ENCODE peak calls at places on chromosomes 4 and X, in seven cellular contexts. One of them, this sample, is unnamed.

GRCh38 chr4:185849543-185850185 is 37.7 kb upstream of the SORBS2 start:
- DNase-seq in uterus: peak; percentile 25
- DNase-seq in suprapubic skin: peak; percentile 70
- DNase-seq in MM.1S: no peak
- DNase-seq in left ventricle myocardium inferior: peak; percentile 45
- DNase-seq in astrocyte: no peak
- DNase-seq in IMR-90: no peak
- DNase-seq in this sample: no peak

GRCh38 chrX:51891821-51892551 is 1.4 kb upstream of the MAGED1 start:
- DNase-seq in uterus: peak; percentile 51
- DNase-seq in suprapubic skin: peak; percentile 73
- DNase-seq in MM.1S: no peak
- DNase-seq in left ventricle myocardium inferior: peak; percentile 17
- DNase-seq in astrocyte: peak; percentile 75
- DNase-seq in IMR-90: peak; percentile 69
- DNase-seq in this sample: peak; percentile 7

GRCh38 chrX:16946971-16947562 is 609 bp downstream of the REPS2 start:
- DNase-seq in uterus: peak; percentile 18
- DNase-seq in suprapubic skin: no peak
- DNase-seq in MM.1S: no peak
- DNase-seq in left ventricle myocardium inferior: peak; percentile 17
- DNase-seq in astrocyte: no peak
- DNase-seq in IMR-90: no peak
- DNase-seq in this sample: no peak

GRCh38 chr4:77178560-77178959 is 21.6 kb downstream of the CCNG2 start:
- DNase-seq in uterus: no peak
- DNase-seq in suprapubic skin: no peak
- DNase-seq in MM.1S: no peak
- DNase-seq in left ventricle myocardium inferior: no peak
- DNase-seq in astrocyte: no peak
- DNase-seq in IMR-90: no peak
- DNase-seq in this sample: no peak

GRCh38 chr4:2101346-2102044 is 42.4 kb downstream of the NAT8L start:
- DNase-seq in uterus: no peak
- DNase-seq in suprapubic skin: no peak
- DNase-seq in MM.1S: no peak
- DNase-seq in left ventricle myocardium inferior: no peak
- DNase-seq in astrocyte: peak; percentile 4
- DNase-seq in IMR-90: peak; percentile 48
- DNase-seq in this sample: no peak

GRCh38 chr4:8830611-8831200 is 40.9 kb downstream of the HMX1 start:
- DNase-seq in uterus: peak; percentile 3
- DNase-seq in suprapubic skin: peak; percentile 33
- DNase-seq in MM.1S: no peak
- DNase-seq in left ventricle myocardium inferior: no peak
- DNase-seq in astrocyte: no peak
- DNase-seq in IMR-90: no peak
- DNase-seq in this sample: no peak

GRCh38 chr4:8854016-8854415 is 17.6 kb downstream of the HMX1 start:
- DNase-seq in uterus: no peak
- DNase-seq in suprapubic skin: no peak
- DNase-seq in MM.1S: no peak
- DNase-seq in left ventricle myocardium inferior: no peak
- DNase-seq in astrocyte: no peak
- DNase-seq in IMR-90: no peak
- DNase-seq in this sample: no peak

GRCh38 chr4:54231419-54232150 is 2.5 kb downstream of the PDGFRA start:
- DNase-seq in uterus: peak; percentile 63
- DNase-seq in suprapubic skin: peak; percentile 82
- DNase-seq in MM.1S: no peak
- DNase-seq in left ventricle myocardium inferior: peak; percentile 76
- DNase-seq in astrocyte: peak; percentile 61
- DNase-seq in IMR-90: peak; percentile 66
- DNase-seq in this sample: no peak

GRCh38 chrX:71296806-71297205 is 4.7 kb upstream of the ITGB1BP2 start:
- DNase-seq in uterus: no peak
- DNase-seq in suprapubic skin: no peak
- DNase-seq in MM.1S: no peak
- DNase-seq in left ventricle myocardium inferior: no peak
- DNase-seq in astrocyte: no peak
- DNase-seq in IMR-90: no peak
- DNase-seq in this sample: no peak

GRCh38 chrX:77493677-77494553 is 46.7 kb downstream of the FGF16 start:
- DNase-seq in uterus: no peak
- DNase-seq in suprapubic skin: no peak
- DNase-seq in MM.1S: no peak
- DNase-seq in left ventricle myocardium inferior: no peak
- DNase-seq in astrocyte: peak; percentile 70
- DNase-seq in IMR-90: peak; percentile 88
- DNase-seq in this sample: no peak

GRCh38 chr4:173827707-173828106 is 297.7 kb upstream of the HAND2 start:
- DNase-seq in uterus: no peak
- DNase-seq in suprapubic skin: no peak
- DNase-seq in MM.1S: no peak
- DNase-seq in left ventricle myocardium inferior: no peak
- DNase-seq in astrocyte: no peak
- DNase-seq in IMR-90: no peak
- DNase-seq in this sample: no peak

GRCh38 chrX:147476008-147476407 is 435.7 kb upstream of the FMR1 start:
- DNase-seq in uterus: no peak
- DNase-seq in suprapubic skin: no peak
- DNase-seq in MM.1S: peak; percentile 22
- DNase-seq in left ventricle myocardium inferior: no peak
- DNase-seq in astrocyte: no peak
- DNase-seq in IMR-90: no peak
- DNase-seq in this sample: no peak

GRCh38 chr4:186068581-186069402 is at the start of gene TLR3:
- DNase-seq in uterus: no peak
- DNase-seq in suprapubic skin: no peak
- DNase-seq in MM.1S: peak; percentile 39
- DNase-seq in left ventricle myocardium inferior: no peak
- DNase-seq in astrocyte: peak; percentile 27
- DNase-seq in IMR-90: peak; percentile 22
- DNase-seq in this sample: peak; percentile 67

GRCh38 chrX:7711167-7711566 is 131.8 kb upstream of the VCX start:
- DNase-seq in uterus: no peak
- DNase-seq in suprapubic skin: no peak
- DNase-seq in MM.1S: peak; percentile 6
- DNase-seq in left ventricle myocardium inferior: no peak
- DNase-seq in astrocyte: no peak
- DNase-seq in IMR-90: no peak
- DNase-seq in this sample: no peak

GRCh38 chr4:9924750-9925149 is 96.5 kb downstream of the SLC2A9 start:
- DNase-seq in uterus: no peak
- DNase-seq in suprapubic skin: no peak
- DNase-seq in MM.1S: no peak
- DNase-seq in left ventricle myocardium inferior: no peak
- DNase-seq in astrocyte: peak; percentile 18
- DNase-seq in IMR-90: peak; percentile 13
- DNase-seq in this sample: no peak

GRCh38 chrX:133337250-133337649 is 78.0 kb downstream of the GPC4 start:
- DNase-seq in uterus: no peak
- DNase-seq in suprapubic skin: no peak
- DNase-seq in MM.1S: no peak
- DNase-seq in left ventricle myocardium inferior: no peak
- DNase-seq in astrocyte: no peak
- DNase-seq in IMR-90: no peak
- DNase-seq in this sample: no peak

GRCh38 chr4:20679946-20680345 is 20.3 kb upstream of the PACRGL start:
- DNase-seq in uterus: no peak
- DNase-seq in suprapubic skin: no peak
- DNase-seq in MM.1S: no peak
- DNase-seq in left ventricle myocardium inferior: no peak
- DNase-seq in astrocyte: no peak
- DNase-seq in IMR-90: no peak
- DNase-seq in this sample: no peak

GRCh38 chr4:53522334-53522733 is 69.0 kb downstream of the LNX1 start:
- DNase-seq in uterus: no peak
- DNase-seq in suprapubic skin: no peak
- DNase-seq in MM.1S: no peak
- DNase-seq in left ventricle myocardium inferior: no peak
- DNase-seq in astrocyte: no peak
- DNase-seq in IMR-90: peak; percentile 32
- DNase-seq in this sample: no peak

GRCh38 chrX:104195489-104196084 is 29.3 kb downstream of the FAM199X start:
- DNase-seq in uterus: no peak
- DNase-seq in suprapubic skin: no peak
- DNase-seq in MM.1S: peak; percentile 54
- DNase-seq in left ventricle myocardium inferior: no peak
- DNase-seq in astrocyte: no peak
- DNase-seq in IMR-90: peak; percentile 25
- DNase-seq in this sample: peak; percentile 29

GRCh38 chr4:100707786-100708185 is 190.0 kb upstream of the EMCN start:
- DNase-seq in uterus: no peak
- DNase-seq in suprapubic skin: no peak
- DNase-seq in MM.1S: no peak
- DNase-seq in left ventricle myocardium inferior: no peak
- DNase-seq in astrocyte: peak; percentile 33
- DNase-seq in IMR-90: no peak
- DNase-seq in this sample: no peak

GRCh38 chrX:150566734-150567182 is 1.7 kb upstream of the MTM1 start:
- DNase-seq in uterus: no peak
- DNase-seq in suprapubic skin: no peak
- DNase-seq in MM.1S: no peak
- DNase-seq in left ventricle myocardium inferior: no peak
- DNase-seq in astrocyte: no peak
- DNase-seq in IMR-90: no peak
- DNase-seq in this sample: no peak

GRCh38 chrX:56798866-56799864 is 70.1 kb downstream of the NBDY start:
- DNase-seq in uterus: peak; percentile 41
- DNase-seq in suprapubic skin: peak; percentile 46
- DNase-seq in MM.1S: peak; percentile 45
- DNase-seq in left ventricle myocardium inferior: no peak
- DNase-seq in astrocyte: no peak
- DNase-seq in IMR-90: no peak
- DNase-seq in this sample: no peak

GRCh38 chr4:151035321-151035720 is 20.2 kb upstream of the LRBA start:
- DNase-seq in uterus: no peak
- DNase-seq in suprapubic skin: no peak
- DNase-seq in MM.1S: no peak
- DNase-seq in left ventricle myocardium inferior: no peak
- DNase-seq in astrocyte: no peak
- DNase-seq in IMR-90: no peak
- DNase-seq in this sample: no peak

GRCh38 chr4:74033721-74034120 is 4.8 kb downstream of the CXCL3 start:
- DNase-seq in uterus: no peak
- DNase-seq in suprapubic skin: no peak
- DNase-seq in MM.1S: no peak
- DNase-seq in left ventricle myocardium inferior: no peak
- DNase-seq in astrocyte: no peak
- DNase-seq in IMR-90: peak; percentile 60
- DNase-seq in this sample: no peak

GRCh38 chr4:153218961-153219360 is 14.7 kb downstream of the TRIM2 start:
- DNase-seq in uterus: no peak
- DNase-seq in suprapubic skin: no peak
- DNase-seq in MM.1S: no peak
- DNase-seq in left ventricle myocardium inferior: no peak
- DNase-seq in astrocyte: no peak
- DNase-seq in IMR-90: no peak
- DNase-seq in this sample: no peak

GRCh38 chrX:70280573-70280972 is 1.4 kb upstream of the RAB41 start:
- DNase-seq in uterus: no peak
- DNase-seq in suprapubic skin: no peak
- DNase-seq in MM.1S: no peak
- DNase-seq in left ventricle myocardium inferior: no peak
- DNase-seq in astrocyte: no peak
- DNase-seq in IMR-90: no peak
- DNase-seq in this sample: no peak
- H3K9me3 ChIP-seq in uterus: no peaks in the 10 kb centered on the region
- H3K9me3 ChIP-seq in suprapubic skin: no peaks in the 10 kb centered on the region
- H3K9me3 ChIP-seq in MM.1S: no peaks in the 10 kb centered on the region
- H3K9me3 ChIP-seq in left ventricle myocardium inferior: no peaks in the 10 kb centered on the region
- H3K9me3 ChIP-seq in astrocyte: no peaks in the 10 kb centered on the region
- H3K9me3 ChIP-seq in IMR-90: no peaks in the 10 kb centered on the region
- H3K9me3 ChIP-seq in this sample: no peaks in the 10 kb centered on the region

GRCh38 chr4:206054-206453 is 81.8 kb downstream of the ZNF718 start:
- DNase-seq in uterus: no peak
- DNase-seq in suprapubic skin: no peak
- DNase-seq in MM.1S: no peak
- DNase-seq in left ventricle myocardium inferior: no peak
- DNase-seq in astrocyte: no peak
- DNase-seq in IMR-90: no peak
- DNase-seq in this sample: no peak

GRCh38 chr4:205097-205756 is 80.9 kb downstream of the ZNF718 start:
- DNase-seq in uterus: no peak
- DNase-seq in suprapubic skin: no peak
- DNase-seq in MM.1S: no peak
- DNase-seq in left ventricle myocardium inferior: no peak
- DNase-seq in astrocyte: no peak
- DNase-seq in IMR-90: no peak
- DNase-seq in this sample: no peak

DNA sequence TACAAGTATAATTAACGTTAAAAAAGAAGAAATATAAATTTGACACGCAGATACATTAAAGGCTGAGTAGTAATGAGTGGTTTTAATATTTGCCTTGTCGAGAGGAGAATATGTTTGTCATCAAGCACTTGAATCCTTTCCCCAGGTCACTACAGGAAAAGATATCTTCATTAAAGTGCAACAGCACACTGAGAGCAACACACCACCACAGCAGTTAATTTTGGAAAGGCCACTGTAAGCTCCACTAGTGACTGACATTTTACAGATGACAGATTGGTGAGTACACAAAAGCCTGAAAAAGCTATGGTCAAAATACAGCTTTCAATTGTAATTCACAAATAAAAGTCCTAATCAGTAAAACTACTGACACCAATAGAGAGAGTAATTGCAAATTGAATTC is 76.6 kb downstream of the ZNF718 start:
- DNase-seq in uterus: no peak
- DNase-seq in suprapubic skin: no peak
- DNase-seq in MM.1S: no peak
- DNase-seq in left ventricle myocardium inferior: no peak
- DNase-seq in astrocyte: no peak
- DNase-seq in IMR-90: no peak
- DNase-seq in this sample: no peak
- H3K9me3 ChIP-seq in uterus: no peaks in the 10 kb centered on the region
- H3K9me3 ChIP-seq in suprapubic skin: peaks cover 37% of the 10 kb centered on the region
- H3K9me3 ChIP-seq in MM.1S: no peaks in the 10 kb centered on the region
- H3K9me3 ChIP-seq in left ventricle myocardium inferior: peaks cover 83% of the 10 kb centered on the region
- H3K9me3 ChIP-seq in astrocyte: peaks cover 14% of the 10 kb centered on the region
- H3K9me3 ChIP-seq in IMR-90: peaks cover 35% of the 10 kb centered on the region
- H3K9me3 ChIP-seq in this sample: no peaks in the 10 kb centered on the region

GRCh38 chrX:20463296-20464075 is 196.8 kb upstream of the RPS6KA3 start:
- DNase-seq in uterus: no peak
- DNase-seq in suprapubic skin: no peak
- DNase-seq in MM.1S: peak; percentile 49
- DNase-seq in left ventricle myocardium inferior: no peak
- DNase-seq in astrocyte: no peak
- DNase-seq in IMR-90: no peak
- DNase-seq in this sample: no peak
- H3K9me3 ChIP-seq in uterus: no peaks in the 10 kb centered on the region
- H3K9me3 ChIP-seq in suprapubic skin: no peaks in the 10 kb centered on the region
- H3K9me3 ChIP-seq in MM.1S: no peaks in the 10 kb centered on the region
- H3K9me3 ChIP-seq in left ventricle myocardium inferior: no peaks in the 10 kb centered on the region
- H3K9me3 ChIP-seq in astrocyte: no peaks in the 10 kb centered on the region
- H3K9me3 ChIP-seq in IMR-90: no peaks in the 10 kb centered on the region
- H3K9me3 ChIP-seq in this sample: no peaks in the 10 kb centered on the region

DNA sequence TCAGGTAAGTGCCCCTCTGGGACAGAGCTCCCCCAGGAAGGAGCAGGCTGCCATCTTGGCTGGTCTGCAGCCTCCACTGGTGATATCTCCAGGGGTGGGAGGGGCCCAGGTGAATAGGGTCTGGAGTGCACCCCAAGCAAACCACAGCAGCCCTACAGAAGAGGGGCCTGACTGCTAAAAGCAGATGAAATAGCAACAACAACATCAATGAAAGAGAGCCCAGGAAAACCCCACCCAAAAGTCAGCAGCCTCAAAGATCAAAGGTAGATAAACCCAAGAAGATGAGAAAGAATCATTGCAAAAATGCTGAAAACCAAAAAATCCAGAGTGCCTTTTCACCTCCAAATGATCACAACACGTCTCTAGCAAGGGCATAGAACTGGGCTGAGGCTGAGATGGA is 92.5 kb upstream of the PAGE3 start:
- DNase-seq in uterus: no peak
- DNase-seq in suprapubic skin: no peak
- DNase-seq in MM.1S: no peak
- DNase-seq in left ventricle myocardium inferior: no peak
- DNase-seq in astrocyte: no peak
- DNase-seq in IMR-90: no peak
- DNase-seq in this sample: no peak
- H3K9me3 ChIP-seq in uterus: no peaks in the 10 kb centered on the region
- H3K9me3 ChIP-seq in suprapubic skin: no peaks in the 10 kb centered on the region
- H3K9me3 ChIP-seq in MM.1S: no peaks in the 10 kb centered on the region
- H3K9me3 ChIP-seq in left ventricle myocardium inferior: peaks cover 5% of the 10 kb centered on the region
- H3K9me3 ChIP-seq in astrocyte: no peaks in the 10 kb centered on the region
- H3K9me3 ChIP-seq in IMR-90: no peaks in the 10 kb centered on the region
- H3K9me3 ChIP-seq in this sample: no peaks in the 10 kb centered on the region

This sample was measured in endothelial cell of umbilical vein.